ENCODE peak calls at places on chromosomes 13 and 19, in seven cellular contexts. I is neuronal stem cell, A is mesenchymal stem cell, F is H9, B is mesendoderm, D is H1, M is trophoblast cell. O is an unnamed sample.

GRCh38 chr19:50814883-50815282 is 8.7 kb downstream of the KLK1 start:
- DNase-seq in I (no peak), D (no peak), B (no peak), A (no peak), M (no peak), F (no peak), O (no peak)

GRCh38 chr19:33406521-33407139 is 33.1 kb downstream of the CEBPG start:
- DNase-seq in A (peak), D (peak), I (peak), F (peak), B (peak), M (peak), O (peak)

GRCh38 chr13:75091185-75091584 is 390.8 kb downstream of the TBC1D4 start:
- DNase-seq in B (no peak), A (no peak), D (no peak), F (no peak), M (no peak), I (no peak), O (no peak)

GRCh38 chr13:106919638-106920037 is 351.7 kb upstream of the ARGLU1 start:
- DNase-seq in B (no peak), I (no peak), F (no peak), D (no peak), A (no peak), M (no peak), O (no peak)

GRCh38 chr19:5691205-5691929 is 1.3 kb downstream of the RPL36 start:
- DNase-seq in B (no peak), F (peak), D (no peak), I (no peak), A (peak), M (no peak), O (peak)

GRCh38 chr13:81639984-81640582 is 1299.2 kb upstream of the SPRY2 start:
- DNase-seq in M (peak), D (peak), I (no peak), B (no peak), A (peak), F (no peak), O (no peak)

GRCh38 chr13:64505511-64505910 is 2724.6 kb downstream of the PCDH9 start:
- DNase-seq in F (no peak), A (peak), M (no peak), I (no peak), B (no peak), D (no peak), O (peak)

GRCh38 chr13:65932587-65933239 is 1297.4 kb downstream of the PCDH9 start:
- DNase-seq in I (no peak), A (peak), F (no peak), D (no peak), B (no peak), M (peak), O (peak)

GRCh38 chr19:50173144-50173543 is 10.1 kb upstream of the IZUMO2 start:
- DNase-seq in B (peak), I (no peak), M (peak), F (no peak), D (no peak), A (no peak), O (no peak)

GRCh38 chr13:50893211-50893852 is 16.3 kb upstream of the RNASEH2B start:
- DNase-seq in B (no peak), I (no peak), M (no peak), A (peak), F (no peak), D (no peak), O (peak)

GRCh38 chr13:34343413-34343812 is 525.5 kb downstream of the RFC3 start:
- DNase-seq in M (no peak), B (no peak), A (no peak), D (no peak), I (no peak), F (no peak), O (no peak)

GRCh38 chr13:20174656-20175405 is 14.0 kb upstream of the GJA3 start:
- DNase-seq in M (peak), D (no peak), F (peak), B (peak), I (no peak), A (peak), O (peak)

GRCh38 chr13:86946734-86947133 is 724.4 kb upstream of the SLITRK5 start:
- DNase-seq in D (no peak), F (no peak), A (no peak), B (peak), I (no peak), M (no peak), O (no peak)

GRCh38 chr19:41546386-41546789 is 29.6 kb upstream of the CEACAM21 start:
- DNase-seq in F (no peak), D (no peak), B (no peak), I (no peak), A (no peak), M (peak), O (no peak)

GRCh38 chr13:41054919-41055619 is 6.2 kb upstream of the WBP4 start:
- DNase-seq in I (no peak), F (no peak), D (no peak), B (peak), A (no peak), M (no peak), O (no peak)

GRCh38 chr13:43915451-43915850 is 35.7 kb downstream of the LACC1 start:
- DNase-seq in M (no peak), F (no peak), A (no peak), D (no peak), B (no peak), I (no peak), O (peak)

GRCh38 chr19:6011794-6012193 is 33.9 kb upstream of the RANBP3 start:
- DNase-seq in B (no peak), D (no peak), F (no peak), M (no peak), A (no peak), I (no peak), O (peak)

GRCh38 chr19:2627855-2628254 is 74.6 kb downstream of the GNG7 start:
- DNase-seq in D (no peak), I (no peak), A (peak), F (no peak), M (peak), B (no peak), O (peak)

GRCh38 chr19:52138614-52139290 is 986 bp downstream of the ZNF616 start:
- DNase-seq in B (peak), A (peak), M (peak), I (no peak), F (peak), D (peak), O (peak)

GRCh38 chr13:95002126-95002525 is 289.8 kb upstream of the SOX21 start:
- DNase-seq in F (no peak), M (no peak), D (no peak), A (no peak), B (peak), I (no peak), O (no peak)

GRCh38 chr13:23794267-23795161 is 94.7 kb downstream of the MIPEP start:
- DNase-seq in F (no peak), I (no peak), B (no peak), A (peak), M (peak), D (no peak), O (peak)

GRCh38 chr13:82330499-82330898 is 1551.8 kb downstream of the SLITRK1 start:
- DNase-seq in B (peak), D (no peak), A (peak), I (no peak), F (no peak), M (peak), O (no peak)

DNA sequence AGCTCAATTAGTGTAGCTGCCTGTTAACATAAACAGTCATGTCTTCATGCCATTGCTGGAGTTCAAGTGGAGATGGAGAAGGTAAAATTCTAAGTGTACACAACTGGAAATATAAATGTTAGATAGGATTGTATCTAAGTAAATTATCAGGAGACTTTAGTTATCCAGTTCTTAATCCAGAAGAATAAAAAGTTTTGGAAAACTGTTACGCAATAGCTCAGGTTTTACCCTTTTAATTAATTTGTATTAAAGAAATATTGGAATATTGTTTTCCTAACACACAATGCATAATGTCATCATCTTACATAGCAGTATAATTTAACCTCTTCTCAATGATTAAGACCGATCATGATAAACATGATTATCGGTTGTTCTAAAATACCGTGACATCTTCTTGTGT is 2.8 kb downstream of the SLC10A2 start:
- DNase-seq in I (no peak), A (no peak), F (no peak), M (no peak), D (no peak), B (no peak), O (no peak)
- H2BK120ac ChIP-seq in I (no peak), A (no peak), F (no peak), M (no peak), D (no peak), B (no peak), O (no peak)

GRCh38 chr13:111627596-111627995 is 307.2 kb downstream of the TEX29 start:
- DNase-seq in D (peak), B (no peak), M (no peak), A (no peak), F (peak), I (no peak), O (no peak)

GRCh38 chr13:111629933-111630332 is 309.5 kb downstream of the TEX29 start:
- DNase-seq in I (no peak), B (no peak), M (no peak), D (no peak), F (peak), A (no peak), O (no peak)

GRCh38 chr13:111629016-111629415 is 308.6 kb downstream of the TEX29 start:
- DNase-seq in B (no peak), I (no peak), A (no peak), F (peak), D (peak), M (no peak), O (no peak)

GRCh38 chr13:111630411-111630810 is 310.0 kb downstream of the TEX29 start:
- DNase-seq in D (peak), B (peak), A (no peak), I (no peak), F (peak), M (no peak), O (no peak)

GRCh38 chr13:111629457-111629856 is 309.0 kb downstream of the TEX29 start:
- DNase-seq in D (no peak), A (no peak), F (peak), M (no peak), B (no peak), I (no peak), O (no peak)
- H2BK120ac ChIP-seq in D (no peak), A (no peak), F (no peak), M (no peak), B (no peak), I (no peak), O (no peak)

GRCh38 chr19:55694241-55694655 is 19.2 kb downstream of the EPN1 start:
- DNase-seq in D (no peak), B (no peak), A (no peak), F (no peak), I (no peak), M (no peak), O (no peak)

GRCh38 chr19:55693336-55693974 is 18.4 kb downstream of the EPN1 start:
- DNase-seq in I (no peak), B (no peak), A (no peak), D (no peak), M (no peak), F (no peak), O (no peak)

GRCh38 chr19:55696301-55697068 is 21.5 kb downstream of the EPN1 start:
- DNase-seq in A (no peak), F (no peak), D (no peak), B (no peak), I (no peak), M (no peak), O (no peak)

GRCh38 chr19:55695511-55696290 is 20.7 kb downstream of the EPN1 start:
- DNase-seq in A (no peak), D (no peak), M (no peak), I (no peak), B (no peak), F (no peak), O (no peak)

DNA sequence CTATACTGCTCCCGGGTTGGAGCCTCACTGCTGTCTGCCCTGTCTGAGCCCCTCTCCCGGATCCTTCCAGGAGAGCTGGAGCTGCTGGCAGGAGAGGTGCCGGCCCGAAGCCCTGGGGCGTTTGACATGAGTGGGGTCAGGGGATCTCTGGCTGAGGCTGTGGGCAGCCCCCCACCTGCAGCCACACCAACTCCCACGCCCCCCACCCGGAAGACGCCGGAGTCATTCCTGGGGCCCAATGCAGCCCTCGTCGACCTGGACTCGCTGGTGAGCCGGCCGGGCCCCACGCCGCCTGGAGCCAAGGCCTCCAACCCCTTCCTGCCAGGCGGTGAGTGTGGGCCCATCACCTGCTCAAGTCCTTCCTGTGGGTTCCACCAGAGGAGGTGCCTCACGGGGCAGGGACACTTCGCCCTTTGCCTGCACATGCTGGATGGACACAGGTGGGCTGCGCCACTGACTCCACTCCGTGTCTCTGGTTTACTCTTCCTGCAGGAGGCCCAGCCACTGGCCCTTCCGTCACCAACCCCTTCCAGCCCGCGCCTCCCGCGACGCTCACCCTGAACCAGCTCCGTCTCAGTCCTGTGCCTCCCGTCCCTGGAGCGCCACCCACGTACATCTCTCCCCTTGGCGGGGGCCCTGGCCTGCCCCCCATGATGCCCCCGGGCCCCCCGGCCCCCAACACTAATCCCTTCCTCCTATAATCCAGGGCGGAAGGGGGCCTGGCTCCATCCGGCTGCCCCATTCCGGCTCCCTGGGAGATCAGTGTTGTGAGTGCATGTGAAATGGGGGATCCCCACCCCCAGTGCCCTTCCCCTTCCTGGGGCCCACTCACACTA is 19.8 kb downstream of the EPN1 start:
- DNase-seq in F (no peak), A (no peak), M (no peak), I (no peak), B (no peak), D (no peak), O (no peak)
- H2BK120ac ChIP-seq in F (no peak), A (no peak), M (no peak), I (no peak), B (no peak), D (no peak), O (no peak)

DNA sequence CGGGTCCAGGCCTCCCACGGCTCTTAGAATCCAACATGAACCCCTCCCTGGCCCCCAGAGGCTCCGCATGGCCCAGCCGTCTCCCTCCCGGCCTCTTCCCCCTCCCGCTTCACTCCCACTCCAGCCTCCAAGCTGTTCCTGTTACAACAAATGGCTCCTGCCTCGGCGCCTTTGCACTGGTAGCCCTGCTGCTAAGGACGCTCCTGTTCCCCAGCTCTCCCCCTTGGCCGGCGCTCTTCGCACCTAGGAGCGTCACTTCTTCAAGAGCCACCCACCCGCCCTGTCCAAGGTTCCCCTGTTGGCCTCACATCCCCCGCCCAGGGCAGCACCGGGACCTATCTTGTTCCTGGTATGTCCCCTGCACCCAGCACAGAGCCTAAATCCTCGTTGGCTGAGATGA is 9.4 kb downstream of the CCDC124 start:
- DNase-seq in F (peak), B (no peak), D (no peak), A (no peak), I (no peak), M (no peak), O (no peak)
- H2BK120ac ChIP-seq in F (no peak), B (no peak), D (no peak), A (no peak), I (no peak), M (no peak), O (no peak)

DNA sequence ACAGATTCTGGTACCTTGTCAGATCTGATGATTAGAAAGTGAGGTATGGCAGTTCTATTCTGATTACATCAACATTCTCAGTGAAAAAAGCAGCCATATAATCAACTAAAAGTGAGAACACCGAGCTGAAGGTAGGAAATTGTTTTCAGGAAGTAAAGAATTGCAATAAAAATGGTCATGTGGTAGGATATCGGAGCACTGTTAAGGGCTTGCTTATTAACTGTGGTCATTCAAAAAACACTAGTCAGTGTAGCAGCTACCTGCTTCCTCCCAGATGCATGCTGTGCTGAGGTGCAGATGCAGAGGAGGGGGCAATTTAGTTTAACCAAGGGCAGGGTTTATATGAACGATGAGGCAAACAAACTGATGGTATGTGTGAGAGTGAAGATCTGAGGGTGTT is 112.0 kb downstream of the DIAPH3 start:
- DNase-seq in I (no peak), B (no peak), M (no peak), D (no peak), A (no peak), F (no peak), O (no peak)
- H2BK120ac ChIP-seq in I (no peak), B (no peak), M (no peak), D (no peak), A (no peak), F (no peak), O (no peak)

GRCh38 chr13:45595968-45596367 is 19.6 kb downstream of the ERICH6B start:
- DNase-seq in I (no peak), B (peak), D (no peak), F (no peak), M (no peak), A (no peak), O (no peak)
- H2BK120ac ChIP-seq in I (no peak), B (no peak), D (no peak), F (no peak), M (no peak), A (no peak), O (no peak)

GRCh38 chr19:18440421-18440877 is 2.5 kb upstream of the ISYNA1 start:
- DNase-seq in I (no peak), A (no peak), M (peak), F (no peak), D (no peak), B (peak), O (no peak)
- H2BK120ac ChIP-seq in I (peak), A (no peak), M (no peak), F (no peak), D (no peak), B (no peak), O (no peak)

O was measured in IMR-90.